ENCODE peak calls at places on chromosomes 11 and 22, in ten cellular contexts. V, H, O, T, G, C, L, U, X and M are unnamed samples.
A peak's percentile ranks its signal among the peaks of the same experiment; 100 is the strongest.

GRCh38 chr11:8442301-8442700 is 151.7 kb downstream of the STK33 start:
- DNase-seq in X (no peak), O (no peak), G (no peak), U (no peak), V (no peak), T (peak; percentile 19), C (no peak), L (no peak), H (no peak), M (no peak)

GRCh38 chr11:2827256-2827655 is 58.3 kb downstream of the CDKN1C start:
- DNase-seq in L (no peak), G (no peak), H (no peak), T (no peak), C (no peak), X (no peak), O (no peak), U (no peak), V (no peak), M (no peak)

GRCh38 chr11:123430736-123431356 is 777 bp downstream of the GRAMD1B start:
- DNase-seq in U (no peak), V (peak; percentile 40), T (peak; percentile 27), X (peak; percentile 55), O (no peak), G (no peak), H (peak; percentile 54), L (no peak), C (peak; percentile 32), M (peak; percentile 78)

GRCh38 chr11:20116825-20117224 is 43.5 kb downstream of the DBX1 start:
- DNase-seq in G (no peak), C (no peak), X (no peak), T (no peak), H (no peak), L (no peak), O (no peak), V (no peak), U (no peak), M (no peak)

GRCh38 chr22:37157516-37158289 is 8.0 kb upstream of the IL2RB start:
- DNase-seq in H (no peak), T (no peak), L (no peak), V (no peak), C (peak; percentile 64), X (no peak), U (no peak), O (no peak), G (no peak), M (no peak)

GRCh38 chr11:128523616-128524015 is 63.7 kb downstream of the ETS1 start:
- DNase-seq in U (no peak), T (peak; percentile 69), C (peak; percentile 73), G (no peak), V (no peak), L (no peak), H (no peak), X (no peak), O (peak; percentile 35), M (no peak)

GRCh38 chr11:16184588-16184987 is 171.8 kb downstream of the SOX6 start:
- DNase-seq in T (peak; percentile 50), V (peak; percentile 70), X (no peak), C (peak; percentile 89), G (no peak), L (no peak), U (no peak), O (no peak), H (no peak), M (peak; percentile 86)

GRCh38 chr11:2540521-2541320 is 95.9 kb downstream of the KCNQ1 start:
- DNase-seq in U (no peak), L (no peak), V (peak; percentile 24), G (no peak), O (no peak), H (no peak), C (no peak), X (no peak), T (no peak), M (no peak)

GRCh38 chr11:1854949-1855885 is 2.3 kb downstream of the LSP1 start:
- DNase-seq in C (no peak), T (no peak), U (no peak), H (no peak), O (no peak), X (no peak), G (no peak), V (no peak), L (peak; percentile 45), M (no peak)

GRCh38 chr22:47547239-47547661 is 784.8 kb downstream of the TBC1D22A start:
- DNase-seq in V (no peak), L (no peak), X (no peak), O (no peak), C (no peak), G (no peak), H (no peak), U (no peak), T (no peak), M (no peak)

GRCh38 chr22:50059881-50060262 is 1.8 kb upstream of the TTLL8 start:
- DNase-seq in L (no peak), T (no peak), O (no peak), U (no peak), C (no peak), H (no peak), X (no peak), V (no peak), G (no peak), M (no peak)

GRCh38 chr22:18064636-18065035 is 13.2 kb upstream of the PEX26 start:
- DNase-seq in O (no peak), T (no peak), H (no peak), C (peak; percentile 81), V (no peak), G (no peak), X (no peak), L (no peak), U (no peak), M (no peak)

GRCh38 chr11:7871056-7871455 is 60.0 kb downstream of the OR10A6 start:
- DNase-seq in C (peak; percentile 96), U (no peak), T (peak; percentile 51), V (no peak), L (no peak), H (no peak), O (no peak), G (no peak), X (no peak), M (no peak)

GRCh38 chr11:66766681-66767080 is 37.7 kb upstream of the SPTBN2 start:
- DNase-seq in X (no peak), C (peak; percentile 37), T (peak; percentile 31), H (no peak), O (no peak), G (no peak), U (no peak), V (no peak), L (no peak), M (no peak)

GRCh38 chr11:114171257-114172054 is 111.9 kb downstream of the ZBTB16 start:
- DNase-seq in U (no peak), O (peak; percentile 79), X (no peak), G (peak; percentile 84), C (no peak), H (peak; percentile 89), L (no peak), T (peak; percentile 59), V (no peak), M (peak; percentile 96)
- H3K4me3 ChIP-seq in U (no peak overlapping the region), O (no peak overlapping the region), X (no peak overlapping the region), G (no peak overlapping the region), C (no peak overlapping the region), H (no peak overlapping the region), L (no peak overlapping the region), T (no peak overlapping the region), V (no peak overlapping the region), M (no peak overlapping the region)

DNA sequence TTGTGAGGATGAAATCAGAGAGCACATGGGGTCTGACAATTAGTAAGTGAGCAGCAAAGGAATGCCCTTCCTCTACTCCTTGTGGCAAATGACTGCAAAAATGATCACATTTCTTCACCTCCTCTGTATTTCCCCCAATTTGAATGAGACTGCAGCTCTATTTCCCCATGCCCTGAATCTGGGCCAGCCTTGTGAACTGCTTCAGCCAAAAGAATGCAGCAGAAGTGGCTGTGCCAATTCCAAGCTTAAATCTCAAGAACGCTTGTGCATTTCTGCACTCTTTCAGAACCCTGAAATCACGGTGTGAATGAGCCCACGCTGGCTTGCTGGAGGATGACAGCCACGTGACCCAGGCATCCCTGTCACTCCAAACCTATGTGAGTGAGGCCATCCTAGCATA is 9.9 kb downstream of the SLC43A3 start:
- DNase-seq in X (no peak), T (peak; percentile 44), V (no peak), G (no peak), U (peak; percentile 41), O (no peak), H (no peak), C (no peak), L (no peak), M (no peak)
- H3K4me3 ChIP-seq in X (no peak overlapping the region), T (no peak overlapping the region), V (no peak overlapping the region), G (no peak overlapping the region), U (no peak overlapping the region), O (no peak overlapping the region), H (no peak overlapping the region), C (no peak overlapping the region), L (no peak overlapping the region), M (no peak overlapping the region)

GRCh38 chr11:113570906-113571305 is 95.7 kb upstream of the DRD2 start:
- DNase-seq in O (no peak), C (no peak), V (no peak), L (no peak), U (no peak), G (no peak), H (no peak), T (no peak), X (no peak), M (peak; percentile 52)
- H3K4me3 ChIP-seq in O (no peak overlapping the region), C (no peak overlapping the region), V (no peak overlapping the region), L (no peak overlapping the region), U (no peak overlapping the region), G (no peak overlapping the region), H (no peak overlapping the region), T (no peak overlapping the region), X (no peak overlapping the region), M (no peak overlapping the region)

GRCh38 chr11:109957000-109957399 is 136.2 kb upstream of the ZC3H12C start:
- DNase-seq in O (no peak), G (no peak), X (no peak), V (no peak), U (no peak), C (no peak), H (no peak), L (no peak), T (no peak), M (no peak)
- H3K4me3 ChIP-seq in O (no peak overlapping the region), G (no peak overlapping the region), X (no peak overlapping the region), V (no peak overlapping the region), U (no peak overlapping the region), C (no peak overlapping the region), H (no peak overlapping the region), L (no peak overlapping the region), T (no peak overlapping the region), M (no peak overlapping the region)

DNA sequence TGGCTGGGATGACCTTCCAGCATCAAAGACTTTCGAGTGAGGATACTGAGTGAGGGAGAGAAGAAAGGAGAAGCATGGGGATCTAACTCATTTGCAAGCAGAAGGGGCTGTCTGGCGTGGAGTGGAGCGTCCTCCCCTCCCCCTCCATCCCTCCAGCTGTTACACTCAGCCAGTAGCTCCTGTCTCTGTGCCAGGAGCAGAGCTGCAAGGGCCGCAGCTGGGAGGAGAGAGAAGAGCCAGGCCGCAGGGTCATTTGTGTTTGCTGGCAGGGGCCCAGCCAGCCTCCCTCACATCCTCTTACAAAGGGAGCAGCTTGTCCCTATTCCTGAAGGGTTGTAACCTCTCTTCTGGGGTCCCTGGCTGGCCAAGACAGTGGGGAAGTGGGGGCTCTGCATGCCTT is 58.0 kb downstream of the NECTIN1 start:
- DNase-seq in V (no peak), X (no peak), T (peak; percentile 93), U (peak; percentile 11), G (no peak), L (no peak), C (no peak), H (peak; percentile 87), O (peak; percentile 48), M (no peak)
- H3K4me3 ChIP-seq in V (no peak overlapping the region), X (no peak overlapping the region), T (no peak overlapping the region), U (no peak overlapping the region), G (no peak overlapping the region), L (no peak overlapping the region), C (no peak overlapping the region), H (no peak overlapping the region), O (no peak overlapping the region), M (no peak overlapping the region)